ENCODE peak calls at places on chromosomes 12 and 14, in four cellular contexts. D is EH, U is ACHN, Q is NCI-H2029. T is an unnamed sample.

GRCh38 chr14:99327050-99327449 is 55.1 kb upstream of the BCL11B start:
- DNase-seq in Q (no peak), D (no peak), U (no peak), T (no peak)

GRCh38 chr12:64672925-64673409 is 62.7 kb downstream of the RASSF3 start:
- DNase-seq in U (peak; percentile 28), D (peak; percentile 59), Q (peak; percentile 92), T (no peak)

GRCh38 chr14:55160989-55161388 is 30.4 kb downstream of the DLGAP5 start:
- DNase-seq in Q (peak; percentile 57), U (peak; percentile 51), D (peak; percentile 64), T (peak; percentile 60)

GRCh38 chr12:30457621-30458289 is 237.9 kb downstream of the IPO8 start:
- DNase-seq in Q (no peak), D (peak; percentile 65), U (peak; percentile 69), T (peak; percentile 78)

GRCh38 chr14:94542111-94542810 is 19.0 kb upstream of the SERPINA4 start:
- DNase-seq in Q (no peak), D (peak; percentile 80), U (no peak), T (peak; percentile 48)

GRCh38 chr12:77294016-77294415 is 228.6 kb upstream of the E2F7 start:
- DNase-seq in Q (no peak), D (peak; percentile 34), U (no peak), T (no peak)

GRCh38 chr14:29243355-29243754 is 476.8 kb downstream of the FOXG1 start:
- DNase-seq in U (peak; percentile 22), Q (no peak), D (peak; percentile 76), T (no peak)

GRCh38 chr12:28390716-28391452 is 200.6 kb downstream of the CCDC91 start:
- DNase-seq in Q (no peak), U (no peak), D (peak; percentile 55), T (no peak)

GRCh38 chr12:21111733-21112132 is 19.3 kb upstream of the SLCO1B1 start:
- DNase-seq in Q (no peak), U (no peak), D (no peak), T (no peak)

GRCh38 chr14:33916663-33917565 is 34.0 kb downstream of the EGLN3 start:
- DNase-seq in Q (no peak), D (peak; percentile 10), U (no peak), T (no peak)

T was measured in RKO.